ENCODE peak calls at places on chromosomes 4 and X, in four cellular contexts. X is GM12878, C is HepG2, D is K562. S is an unnamed sample.

GRCh38 chrX:84133023-84133422 is 55.0 kb downstream of the RPS6KA6 start:
- DNase-seq in D (no peak), C (no peak), X (no peak), S (no peak)

GRCh38 chrX:39439910-39440733 is 638.9 kb downstream of the MID1IP1 start:
- DNase-seq in C (no peak), X (peak; percentile 36), D (no peak), S (no peak)

GRCh38 chr4:1857931-1858330 is 2.0 kb upstream of the LETM1 start:
- DNase-seq in D (no peak), X (no peak), C (no peak), S (no peak)

GRCh38 chrX:13938053-13938765 is 91.5 kb downstream of the GEMIN8 start:
- DNase-seq in D (no peak), C (no peak), X (no peak), S (peak; percentile 55)

GRCh38 chr4:127521463-127521862 is 111.3 kb upstream of the INTU start:
- DNase-seq in X (no peak), D (no peak), C (no peak), S (no peak)

GRCh38 chrX:10496345-10496965 is 123.9 kb downstream of the MID1 start:
- DNase-seq in D (no peak), X (no peak), C (no peak), S (no peak)

GRCh38 chr4:168796362-168797106 is 213.5 kb downstream of the CBR4 start:
- DNase-seq in C (peak; percentile 80), D (no peak), X (no peak), S (no peak)

GRCh38 chr4:38100474-38101255 is 140.5 kb downstream of the PTTG2 start:
- DNase-seq in D (no peak), C (no peak), X (no peak), S (no peak)

GRCh38 chr4:6250235-6250983 is 19.2 kb upstream of the WFS1 start:
- DNase-seq in X (peak; percentile 42), D (peak; percentile 61), C (peak; percentile 67), S (peak; percentile 70)

GRCh38 chr4:103410401-103410800 is 212.3 kb upstream of the CENPE start:
- DNase-seq in X (no peak), D (no peak), C (no peak), S (no peak)

GRCh38 chr4:180091710-180092109 is 2151.5 kb upstream of the TENM3 start:
- DNase-seq in C (no peak), D (no peak), X (no peak), S (no peak)

GRCh38 chr4:3636628-3637320 is 104.6 kb upstream of the LRPAP1 start:
- DNase-seq in X (no peak), D (no peak), C (no peak), S (no peak)

GRCh38 chr4:7763788-7764187 is 175.9 kb downstream of the AFAP1 start:
- DNase-seq in D (no peak), C (no peak), X (no peak), S (no peak)

GRCh38 chr4:143099693-143100092 is 85.0 kb upstream of the USP38 start:
- DNase-seq in D (no peak), C (no peak), X (no peak), S (no peak)

GRCh38 chrX:19702856-19703255 is 184.5 kb downstream of the SH3KBP1 start:
- DNase-seq in X (no peak), D (no peak), C (no peak), S (no peak)

GRCh38 chrX:133781174-133781573 is 204.2 kb downstream of the GPC3 start:
- DNase-seq in X (no peak), D (no peak), C (no peak), S (no peak)

GRCh38 chrX:110462957-110463356 is 104.3 kb downstream of the RTL9 start:
- DNase-seq in D (no peak), X (no peak), C (no peak), S (no peak)

GRCh38 chr4:98474408-98474844 is 184.0 kb downstream of the TSPAN5 start:
- DNase-seq in D (no peak), X (no peak), C (no peak), S (no peak)

GRCh38 chr4:11618666-11619282 is 190.1 kb upstream of the HS3ST1 start:
- DNase-seq in X (no peak), D (no peak), C (no peak), S (no peak)

GRCh38 chr4:183746305-183747229 is 87.5 kb downstream of the TRAPPC11 start:
- DNase-seq in X (peak; percentile 47), C (no peak), D (no peak), S (no peak)

GRCh38 chrX:129553619-129554288 is 13.7 kb downstream of the OCRL start:
- DNase-seq in C (no peak), X (peak; percentile 27), D (no peak), S (no peak)

GRCh38 chr4:41391271-41391670 is 134.5 kb downstream of the UCHL1 start:
- DNase-seq in C (no peak), X (no peak), D (no peak), S (no peak)

GRCh38 chrX:45322382-45322781 is 121.7 kb upstream of the DIPK2B start:
- DNase-seq in C (peak; percentile 37), X (no peak), D (no peak), S (peak; percentile 14)

GRCh38 chr4:145785391-145786008 is 105.6 kb downstream of the C4orf51 start:
- DNase-seq in X (no peak), C (peak; percentile 7), D (no peak), S (no peak)

GRCh38 chrX:363621-364375 is 22.9 kb downstream of the PPP2R3B start:
- DNase-seq in C (no peak), X (no peak), D (no peak), S (no peak)

GRCh38 chrX:30821116-30821515 is 67.9 kb downstream of the TAB3 start:
- DNase-seq in X (no peak), D (no peak), C (no peak), S (no peak)

GRCh38 chr4:40316333-40316781 is 18.8 kb upstream of the CHRNA9 start:
- DNase-seq in X (peak; percentile 74), D (no peak), C (no peak), S (no peak)

GRCh38 chrX:52426810-52427209 is 58.0 kb downstream of the XAGE2 start:
- DNase-seq in D (no peak), X (no peak), C (no peak), S (no peak)
- TF ChIP-seq BHLHE40 in D (no peak), X (no peak), C (no peak), S (no peak)

DNA sequence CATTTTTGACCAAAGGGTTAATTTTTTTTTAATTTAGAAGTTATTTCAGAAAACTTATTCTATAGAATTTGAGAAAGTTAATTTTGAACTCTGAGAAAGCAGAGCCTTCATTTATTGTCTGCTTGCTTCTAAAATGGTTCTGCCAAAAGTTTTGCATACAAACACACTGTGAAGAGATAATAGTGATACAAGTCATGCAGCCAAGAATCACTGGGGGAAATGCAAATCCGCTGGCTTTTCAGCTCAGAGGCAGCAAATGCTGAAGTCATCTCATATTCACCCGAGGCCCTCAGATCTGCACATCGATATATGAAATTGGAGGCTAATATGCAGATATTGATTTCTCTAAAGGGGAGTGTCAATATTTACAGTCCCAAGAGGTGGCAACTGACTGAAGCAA is 186.2 kb downstream of the KIT start:
- DNase-seq in X (no peak), C (no peak), D (no peak), S (no peak)
- TF ChIP-seq FOXM1 in X (no peak), C (no peak), D (no peak), S (no peak)

GRCh38 chrX:153488231-153488914 is 6.4 kb upstream of the BGN start:
- DNase-seq in D (peak; percentile 37), X (no peak), C (peak; percentile 48), S (no peak)
- TF ChIP-seq BHLHE40 in D (no peak), X (no peak), C (no peak), S (no peak)

GRCh38 chrX:119007189-119007770 is 32.9 kb downstream of the LONRF3 start:
- DNase-seq in X (no peak), D (no peak), C (no peak), S (no peak)
- TF ChIP-seq FOXM1 in X (no peak), D (no peak), C (no peak), S (no peak)

GRCh38 chrX:71053217-71053621 is 14.9 kb downstream of the SNX12 start:
- DNase-seq in X (peak; percentile 68), C (no peak), D (no peak), S (no peak)

GRCh38 chrX:71052721-71053120 is 15.4 kb downstream of the SNX12 start:
- DNase-seq in C (no peak), X (no peak), D (no peak), S (no peak)

GRCh38 chrX:71060127-71060526 is 8.0 kb downstream of the SNX12 start:
- DNase-seq in C (no peak), X (no peak), D (no peak), S (no peak)

GRCh38 chrX:71056857-71057256 is 11.3 kb downstream of the SNX12 start:
- DNase-seq in D (no peak), C (no peak), X (no peak), S (no peak)

DNA sequence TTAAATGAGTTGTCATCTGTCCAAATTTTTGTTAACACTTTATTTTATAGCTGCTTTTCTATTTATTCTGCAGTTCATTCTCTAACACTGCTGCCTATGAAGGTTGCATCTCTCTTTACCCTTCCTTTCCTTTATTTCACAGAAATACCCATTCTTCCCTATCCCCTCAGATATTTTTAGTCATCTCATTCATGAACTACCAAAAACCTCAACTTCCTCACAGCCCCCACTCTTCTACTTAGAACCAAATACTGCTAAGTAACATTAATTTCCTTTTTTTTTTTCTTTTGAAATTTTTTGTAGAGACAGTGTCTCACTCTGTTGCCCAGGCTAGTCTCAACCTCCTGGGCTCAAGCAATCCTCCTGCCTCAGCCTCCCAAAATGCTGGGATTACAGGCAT is 10.0 kb downstream of the SNX12 start:
- DNase-seq in X (no peak), C (no peak), D (no peak), S (no peak)
- TF ChIP-seq BHLHE40 in X (no peak), C (no peak), D (no peak), S (no peak)

GRCh38 chr4:185464184-185464583 is 7.3 kb downstream of the CCDC110 start:
- DNase-seq in D (no peak), X (no peak), C (no peak), S (no peak)
- TF ChIP-seq FOXM1 in D (no peak), X (no peak), C (no peak), S (no peak)

GRCh38 chrX:100649550-100650356 is 5.8 kb downstream of the SRPX2 start:
- DNase-seq in X (no peak), C (peak; percentile 90), D (no peak), S (no peak)
- TF ChIP-seq BHLHE40 in X (no peak), C (no peak), D (no peak), S (no peak)